ENCODE peak calls at places on chromosomes 16 and 17, in nine cellular contexts. A, P, O, F, W, U, S, C and B are unnamed samples. For H3K27me3, the result is how much of the 10 kb centered on the place peaks cover.

GRCh38 chr17:30005709-30006320 is 64.4 kb downstream of the EFCAB5 start:
- DNase-seq in A (no peak), P (peak), O (no peak), F (no peak), W (no peak), U (no peak), S (no peak), C (no peak), B (no peak)

GRCh38 chr17:36885161-36885735 is 52.0 kb upstream of the LHX1 start:
- DNase-seq in A (no peak), P (no peak), O (no peak), F (no peak), W (no peak), U (no peak), S (no peak), C (no peak), B (no peak)

GRCh38 chr17:12362853-12363252 is 302.8 kb upstream of the MYOCD start:
- DNase-seq in A (peak), P (no peak), O (no peak), F (no peak), W (no peak), U (no peak), S (no peak), C (no peak), B (no peak)

GRCh38 chr16:30155188-30155587 is 28.2 kb upstream of the CORO1A start:
- DNase-seq in A (no peak), P (no peak), O (no peak), F (no peak), W (no peak), U (no peak), S (no peak), C (no peak), B (no peak)

GRCh38 chr16:88820335-88821025 is 8.8 kb upstream of the APRT start:
- DNase-seq in A (no peak), P (no peak), O (no peak), F (no peak), W (no peak), U (no peak), S (no peak), C (no peak), B (no peak)

GRCh38 chr16:47493358-47494337 is 32.5 kb downstream of the PHKB start:
- DNase-seq in A (no peak), P (no peak), O (no peak), F (no peak), W (no peak), U (no peak), S (peak), C (no peak), B (no peak)

GRCh38 chr17:30302241-30302640 is 10.5 kb upstream of the BLMH start:
- DNase-seq in A (no peak), P (no peak), O (no peak), F (no peak), W (no peak), U (no peak), S (no peak), C (no peak), B (no peak)

GRCh38 chr16:81711609-81712329 is 67.3 kb upstream of the PLCG2 start:
- DNase-seq in A (no peak), P (no peak), O (no peak), F (peak), W (no peak), U (peak), S (no peak), C (no peak), B (peak)

GRCh38 chr16:77599793-77600415 is 122.4 kb upstream of the NUDT7 start:
- DNase-seq in A (no peak), P (peak), O (no peak), F (peak), W (no peak), U (peak), S (peak), C (no peak), B (no peak)

GRCh38 chr16:3822366-3823045 is 58.0 kb downstream of the CREBBP start:
- DNase-seq in A (no peak), P (no peak), O (no peak), F (no peak), W (no peak), U (no peak), S (no peak), C (no peak), B (no peak)

GRCh38 chr16:53922805-53923645 is 219.1 kb downstream of the FTO start:
- DNase-seq in A (no peak), P (peak), O (no peak), F (no peak), W (no peak), U (no peak), S (no peak), C (no peak), B (no peak)

GRCh38 chr17:35726609-35727460 is 4.6 kb upstream of the RASL10B start:
- DNase-seq in A (peak), P (peak), O (peak), F (no peak), W (no peak), U (no peak), S (no peak), C (no peak), B (peak)

GRCh38 chr17:45282683-45283644 is 21.1 kb upstream of the SPATA32 start:
- DNase-seq in A (peak), P (peak), O (peak), F (no peak), W (no peak), U (no peak), S (no peak), C (peak), B (peak)

GRCh38 chr16:27426423-27427408 is 24.7 kb downstream of the IL21R start:
- DNase-seq in A (no peak), P (no peak), O (no peak), F (peak), W (peak), U (no peak), S (no peak), C (no peak), B (peak)

GRCh38 chr16:26027060-26027459 is 335.3 kb downstream of the HS3ST4 start:
- DNase-seq in A (no peak), P (no peak), O (no peak), F (no peak), W (no peak), U (no peak), S (no peak), C (no peak), B (no peak)

GRCh38 chr17:8574687-8575086 is 55.8 kb downstream of the MYH10 start:
- DNase-seq in A (no peak), P (no peak), O (no peak), F (no peak), W (no peak), U (no peak), S (no peak), C (no peak), B (no peak)

GRCh38 chr16:27387724-27388123 is 14.2 kb upstream of the IL21R start:
- DNase-seq in A (no peak), P (no peak), O (no peak), F (no peak), W (no peak), U (no peak), S (no peak), C (no peak), B (no peak)

GRCh38 chr17:44996304-44996703 is 28.2 kb upstream of the C1QL1 start:
- DNase-seq in A (no peak), P (no peak), O (no peak), F (no peak), W (no peak), U (no peak), S (no peak), C (no peak), B (no peak)

GRCh38 chr16:78748471-78748929 is 649.0 kb downstream of the WWOX start:
- DNase-seq in A (no peak), P (no peak), O (no peak), F (no peak), W (no peak), U (no peak), S (peak), C (no peak), B (no peak)

GRCh38 chr16:14523632-14524031 is 106.4 kb downstream of the PARN start:
- DNase-seq in A (no peak), P (peak), O (no peak), F (no peak), W (no peak), U (peak), S (no peak), C (no peak), B (no peak)

GRCh38 chr17:40095356-40095943 is 4.9 kb downstream of the NR1D1 start:
- DNase-seq in A (no peak), P (no peak), O (peak), F (no peak), W (no peak), U (no peak), S (no peak), C (no peak), B (no peak)

GRCh38 chr16:22323998-22324786 is 27.0 kb downstream of the POLR3E start:
- DNase-seq in A (no peak), P (no peak), O (no peak), F (no peak), W (no peak), U (no peak), S (no peak), C (no peak), B (no peak)

GRCh38 chr16:89325861-89326471 is 108.5 kb downstream of the ZNF778 start:
- DNase-seq in A (no peak), P (peak), O (peak), F (no peak), W (no peak), U (no peak), S (peak), C (peak), B (peak)

GRCh38 chr16:78249056-78249455 is 149.6 kb downstream of the WWOX start:
- DNase-seq in A (peak), P (peak), O (no peak), F (no peak), W (no peak), U (peak), S (no peak), C (peak), B (no peak)

GRCh38 chr16:15775209-15775608 is 81.6 kb downstream of the MYH11 start:
- DNase-seq in A (no peak), P (no peak), O (no peak), F (peak), W (no peak), U (no peak), S (no peak), C (no peak), B (no peak)

GRCh38 chr17:42623732-42624596 is 14.5 kb downstream of the TUBG1 start:
- DNase-seq in A (no peak), P (no peak), O (peak), F (peak), W (no peak), U (no peak), S (no peak), C (no peak), B (no peak)

GRCh38 chr16:78437352-78437968 is 338.0 kb downstream of the WWOX start:
- DNase-seq in A (no peak), P (peak), O (no peak), F (no peak), W (peak), U (peak), S (no peak), C (no peak), B (no peak)

GRCh38 chr16:72876221-72876620 is 171.7 kb downstream of the ZFHX3 start:
- DNase-seq in A (peak), P (no peak), O (peak), F (no peak), W (no peak), U (no peak), S (no peak), C (peak), B (peak)

GRCh38 chr17:58329808-58330543 is 1.4 kb upstream of the TSPOAP1 start:
- DNase-seq in A (no peak), P (no peak), O (no peak), F (no peak), W (no peak), U (no peak), S (peak), C (peak), B (no peak)

GRCh38 chr17:47692895-47693666 is 880 bp upstream of the TBKBP1 start:
- DNase-seq in A (no peak), P (no peak), O (no peak), F (no peak), W (no peak), U (no peak), S (peak), C (no peak), B (no peak)

GRCh38 chr17:21214777-21215541 is 998 bp upstream of the TMEM11 start:
- DNase-seq in A (no peak), P (no peak), O (peak), F (no peak), W (no peak), U (peak), S (no peak), C (peak), B (no peak)

GRCh38 chr17:73624496-73624988 is 19.7 kb downstream of the SDK2 start:
- DNase-seq in A (no peak), P (no peak), O (no peak), F (no peak), W (no peak), U (no peak), S (no peak), C (no peak), B (no peak)

GRCh38 chr16:22206013-22206846 is at the start of gene EEF2K:
- DNase-seq in A (peak), P (peak), O (peak), F (peak), W (peak), U (peak), S (peak), C (peak), B (peak)

GRCh38 chr17:2926019-2926650 is 129.9 kb downstream of the RAP1GAP2 start:
- DNase-seq in A (no peak), P (no peak), O (no peak), F (no peak), W (no peak), U (no peak), S (no peak), C (no peak), B (no peak)

GRCh38 chr17:64177346-64178010 is 47.5 kb upstream of the ERN1 start:
- DNase-seq in A (no peak), P (no peak), O (no peak), F (no peak), W (no peak), U (no peak), S (no peak), C (no peak), B (no peak)

GRCh38 chr17:63024201-63024600 is 58.2 kb downstream of the TANC2 start:
- DNase-seq in A (no peak), P (no peak), O (no peak), F (no peak), W (no peak), U (no peak), S (no peak), C (no peak), B (no peak)

GRCh38 chr17:68204736-68205135 is 43.1 kb upstream of the AMZ2 start:
- DNase-seq in A (peak), P (no peak), O (no peak), F (no peak), W (no peak), U (no peak), S (no peak), C (peak), B (no peak)

GRCh38 chr17:44200478-44201155 is 933 bp upstream of the ATXN7L3 start:
- DNase-seq in A (no peak), P (peak), O (no peak), F (no peak), W (no peak), U (no peak), S (peak), C (no peak), B (no peak)

DNA sequence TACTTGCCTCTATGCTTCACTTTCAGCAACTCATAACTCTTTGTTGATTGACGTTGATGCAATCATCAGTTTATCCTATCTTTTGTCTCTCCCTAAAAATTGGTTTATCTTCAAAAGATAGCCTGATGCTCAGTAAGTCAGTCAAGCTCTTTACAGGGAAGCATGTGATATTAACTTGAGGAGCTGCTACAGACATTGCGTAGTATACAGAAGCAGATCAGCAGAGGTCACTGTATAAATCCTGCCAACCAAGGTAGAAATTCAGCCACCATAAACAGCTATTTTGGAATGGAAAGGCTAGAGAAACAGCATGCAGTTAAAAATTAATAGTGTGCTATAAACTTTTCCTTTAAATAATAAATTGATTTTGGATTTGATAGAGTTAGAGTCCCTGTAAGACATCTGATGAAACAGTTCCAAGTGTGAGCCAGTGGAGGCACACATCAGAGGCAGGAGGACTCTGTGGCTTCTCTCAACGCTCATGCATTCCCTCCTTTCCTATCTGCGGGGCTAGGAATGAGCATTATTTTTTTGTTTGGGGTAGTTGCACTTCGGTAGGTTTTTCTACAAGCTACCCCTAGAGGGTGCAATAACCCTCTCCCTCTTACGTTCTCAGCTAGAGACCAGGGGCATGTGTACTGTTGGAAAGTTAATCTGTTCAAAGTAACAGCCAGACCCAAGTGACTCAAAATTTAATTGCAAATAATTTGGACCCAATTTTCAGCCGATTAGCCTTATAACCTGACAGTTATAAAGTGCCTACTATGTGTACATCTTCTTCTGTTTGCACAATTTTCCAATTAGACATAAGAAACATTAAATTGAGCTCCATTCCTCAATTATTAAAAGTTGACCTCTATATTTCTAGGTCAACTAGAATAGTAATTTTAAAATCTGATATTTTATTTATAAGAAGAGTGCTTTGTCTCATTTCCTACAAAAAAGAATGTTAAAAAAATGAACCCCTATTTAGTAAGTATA is 647.7 kb upstream of the SOX9 start:
- DNase-seq in A (no peak), P (peak), O (no peak), F (peak), W (peak), U (peak), S (peak), C (no peak), B (peak)
- TF ChIP-seq CTCF in A (peak), P (peak), O (peak), F (peak), W (peak), U (peak), S (peak), C (peak), B (peak)

DNA sequence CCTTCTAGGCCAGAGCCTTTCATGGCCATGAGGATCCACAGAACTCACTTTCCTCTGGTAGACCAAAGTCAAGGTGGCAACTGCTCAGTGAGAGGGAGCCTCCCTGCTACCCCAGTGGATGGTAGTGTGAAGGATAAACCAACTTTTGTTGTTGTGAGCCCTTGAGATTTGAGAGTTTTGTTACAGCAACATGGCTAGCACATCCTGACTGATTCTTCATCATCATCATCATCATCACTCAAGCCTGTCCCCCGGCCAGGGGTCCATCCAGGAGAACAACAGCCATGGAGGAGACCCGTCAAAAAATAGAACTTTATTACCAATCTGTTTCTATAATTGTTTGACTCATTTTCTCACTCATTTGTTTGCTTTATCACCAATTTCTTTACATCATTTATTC is 23.7 kb downstream of the RAI1 start:
- DNase-seq in A (no peak), P (no peak), O (no peak), F (no peak), W (no peak), U (no peak), S (no peak), C (no peak), B (no peak)
- H3K27me3 ChIP-seq in A (under half), P (under half), O (under half), F (under half), W (under half), U (half or more), S (under half), C (under half), B (under half)

GRCh38 chr17:15966183-15966878 is 21.4 kb downstream of the ADORA2B start:
- DNase-seq in A (no peak), P (peak), O (no peak), F (no peak), W (no peak), U (peak), S (no peak), C (peak), B (no peak)

GRCh38 chr17:15969463-15969862 is 24.5 kb downstream of the ADORA2B start:
- DNase-seq in A (no peak), P (no peak), O (no peak), F (no peak), W (no peak), U (no peak), S (no peak), C (no peak), B (no peak)

GRCh38 chr17:15965510-15965909 is 20.6 kb downstream of the ADORA2B start:
- DNase-seq in A (no peak), P (no peak), O (no peak), F (no peak), W (no peak), U (peak), S (no peak), C (no peak), B (no peak)

GRCh38 chr17:15967706-15968399 is 22.9 kb downstream of the ADORA2B start:
- DNase-seq in A (no peak), P (no peak), O (no peak), F (no peak), W (no peak), U (no peak), S (no peak), C (no peak), B (no peak)

DNA sequence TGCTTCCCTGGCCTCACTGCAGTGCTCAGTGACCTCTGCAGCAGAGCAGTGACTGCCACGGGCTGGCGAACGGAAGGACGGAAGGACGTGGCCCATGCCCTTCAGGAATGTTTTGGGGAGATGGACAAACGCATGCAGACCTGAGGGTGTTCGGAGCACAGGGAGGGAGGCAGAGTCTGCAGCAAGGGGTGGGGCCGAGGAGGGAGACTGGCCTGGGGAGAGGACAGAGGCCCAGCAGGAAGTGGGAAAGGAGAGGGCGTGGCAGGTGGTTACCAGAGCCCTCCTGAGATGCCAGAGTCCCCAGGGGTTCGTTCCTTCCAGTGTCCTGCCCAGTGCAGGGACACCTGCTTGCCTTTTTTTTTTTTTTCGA is 21.9 kb downstream of the ADORA2B start:
- DNase-seq in A (no peak), P (peak), O (no peak), F (no peak), W (no peak), U (peak), S (no peak), C (peak), B (no peak)
- H3K4me3 ChIP-seq in A (no peak), P (no peak), O (no peak), F (peak), W (no peak), U (peak), S (no peak), C (peak), B (no peak)

DNA sequence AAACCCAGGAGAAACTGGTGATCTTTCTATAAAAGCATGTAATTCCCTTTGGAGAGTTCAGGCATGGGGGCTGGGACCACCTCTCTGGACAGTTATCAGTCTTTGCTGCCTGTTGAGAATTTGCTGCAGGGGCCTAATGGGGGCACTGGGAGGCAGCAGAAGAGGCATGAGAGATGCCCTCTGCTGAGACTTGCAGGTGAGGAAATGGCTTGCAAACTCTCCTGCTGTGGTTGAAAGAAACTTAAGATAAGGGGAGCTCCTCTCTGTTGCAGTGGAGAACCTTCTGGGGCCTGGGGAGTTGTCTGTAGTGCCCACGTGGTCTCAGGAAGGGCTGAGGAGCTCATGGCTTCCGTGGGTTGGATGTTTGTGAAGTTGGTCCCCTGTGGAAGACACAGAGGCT is 301.1 kb upstream of the FOXF1 start:
- DNase-seq in A (no peak), P (no peak), O (no peak), F (no peak), W (no peak), U (no peak), S (no peak), C (no peak), B (no peak)
- TF ChIP-seq CTCF in A (no peak), P (no peak), O (no peak), F (no peak), W (no peak), U (no peak), S (no peak), C (no peak), B (no peak)

GRCh38 chr17:56593741-56594527 is 435 bp downstream of the NOG start:
- DNase-seq in A (peak), P (peak), O (peak), F (no peak), W (no peak), U (peak), S (peak), C (peak), B (no peak)
- H3K27me3 ChIP-seq in A (half or more), P (under half), O (under half), F (under half), W (under half), U (half or more), S (under half), C (half or more), B (under half)